ENCODE peak calls at places on chromosomes 4 and X, in eight cellular contexts. One of them, this sample, is unnamed.

GRCh38 chrX:21655901-21656586 is 2.1 kb downstream of the KLHL34 start:
- DNase-seq in WTC11: no peak
- DNase-seq in AG10803: no peak
- DNase-seq in MCF 10A: no peak
- DNase-seq in AG09319: no peak
- DNase-seq in sigmoid colon: no peak
- DNase-seq in right lobe of liver: no peak
- DNase-seq in AG04449: no peak
- DNase-seq in this sample: no peak

GRCh38 chr4:18128241-18128640 is 106.7 kb upstream of the LCORL start:
- DNase-seq in WTC11: no peak
- DNase-seq in AG10803: no peak
- DNase-seq in MCF 10A: no peak
- DNase-seq in AG09319: no peak
- DNase-seq in sigmoid colon: no peak
- DNase-seq in right lobe of liver: no peak
- DNase-seq in AG04449: no peak
- DNase-seq in this sample: no peak

GRCh38 chr4:628821-629635 is 3.7 kb downstream of the PDE6B start:
- DNase-seq in WTC11: peak; percentile 11
- DNase-seq in AG10803: no peak
- DNase-seq in MCF 10A: no peak
- DNase-seq in AG09319: no peak
- DNase-seq in sigmoid colon: no peak
- DNase-seq in right lobe of liver: no peak
- DNase-seq in AG04449: no peak
- DNase-seq in this sample: no peak

GRCh38 chr4:103074598-103075434 is 1.7 kb downstream of the SLC9B2 start:
- DNase-seq in WTC11: no peak
- DNase-seq in AG10803: peak; percentile 25
- DNase-seq in MCF 10A: peak; percentile 52
- DNase-seq in AG09319: no peak
- DNase-seq in sigmoid colon: no peak
- DNase-seq in right lobe of liver: no peak
- DNase-seq in AG04449: no peak
- DNase-seq in this sample: no peak

GRCh38 chr4:16642897-16643296 is 255.5 kb downstream of the LDB2 start:
- DNase-seq in WTC11: no peak
- DNase-seq in AG10803: no peak
- DNase-seq in MCF 10A: peak; percentile 32
- DNase-seq in AG09319: no peak
- DNase-seq in sigmoid colon: no peak
- DNase-seq in right lobe of liver: no peak
- DNase-seq in AG04449: no peak
- DNase-seq in this sample: no peak

GRCh38 chrX:107025538-107025937 is 25.5 kb upstream of the MORC4 start:
- DNase-seq in WTC11: no peak
- DNase-seq in AG10803: peak; percentile 23
- DNase-seq in MCF 10A: peak; percentile 50
- DNase-seq in AG09319: no peak
- DNase-seq in sigmoid colon: no peak
- DNase-seq in right lobe of liver: no peak
- DNase-seq in AG04449: no peak
- DNase-seq in this sample: no peak

GRCh38 chr4:110616162-110617062 is 6.5 kb downstream of the PITX2 start:
- DNase-seq in WTC11: peak; percentile 21
- DNase-seq in AG10803: no peak
- DNase-seq in MCF 10A: no peak
- DNase-seq in AG09319: no peak
- DNase-seq in sigmoid colon: no peak
- DNase-seq in right lobe of liver: no peak
- DNase-seq in AG04449: no peak
- DNase-seq in this sample: no peak

GRCh38 chrX:102934624-102935023 is 2.4 kb upstream of the RAB40AL start:
- DNase-seq in WTC11: peak; percentile 36
- DNase-seq in AG10803: peak; percentile 30
- DNase-seq in MCF 10A: peak; percentile 53
- DNase-seq in AG09319: no peak
- DNase-seq in sigmoid colon: no peak
- DNase-seq in right lobe of liver: no peak
- DNase-seq in AG04449: no peak
- DNase-seq in this sample: peak; percentile 12

GRCh38 chrX:119187298-119187697 is 48.8 kb upstream of the PGRMC1 start:
- DNase-seq in WTC11: no peak
- DNase-seq in AG10803: no peak
- DNase-seq in MCF 10A: no peak
- DNase-seq in AG09319: no peak
- DNase-seq in sigmoid colon: no peak
- DNase-seq in right lobe of liver: no peak
- DNase-seq in AG04449: no peak
- DNase-seq in this sample: no peak

GRCh38 chrX:129771266-129771995 is 8.3 kb upstream of the SASH3 start:
- DNase-seq in WTC11: no peak
- DNase-seq in AG10803: no peak
- DNase-seq in MCF 10A: no peak
- DNase-seq in AG09319: no peak
- DNase-seq in sigmoid colon: no peak
- DNase-seq in right lobe of liver: no peak
- DNase-seq in AG04449: no peak
- DNase-seq in this sample: no peak

GRCh38 chr4:55272102-55272501 is 73.9 kb upstream of the SRD5A3 start:
- DNase-seq in WTC11: no peak
- DNase-seq in AG10803: no peak
- DNase-seq in MCF 10A: no peak
- DNase-seq in AG09319: no peak
- DNase-seq in sigmoid colon: no peak
- DNase-seq in right lobe of liver: no peak
- DNase-seq in AG04449: no peak
- DNase-seq in this sample: no peak

GRCh38 chrX:48794993-48795501 is 6.8 kb upstream of the HDAC6 start:
- DNase-seq in WTC11: no peak
- DNase-seq in AG10803: peak; percentile 84
- DNase-seq in MCF 10A: peak; percentile 56
- DNase-seq in AG09319: peak; percentile 5
- DNase-seq in sigmoid colon: no peak
- DNase-seq in right lobe of liver: no peak
- DNase-seq in AG04449: peak; percentile 10
- DNase-seq in this sample: no peak

GRCh38 chr4:66554844-66555243 is 884.6 kb upstream of the EPHA5 start:
- DNase-seq in WTC11: no peak
- DNase-seq in AG10803: no peak
- DNase-seq in MCF 10A: no peak
- DNase-seq in AG09319: no peak
- DNase-seq in sigmoid colon: no peak
- DNase-seq in right lobe of liver: no peak
- DNase-seq in AG04449: no peak
- DNase-seq in this sample: no peak

GRCh38 chr4:57905965-57906364 is 795.8 kb upstream of the IGFBP7 start:
- DNase-seq in WTC11: no peak
- DNase-seq in AG10803: no peak
- DNase-seq in MCF 10A: no peak
- DNase-seq in AG09319: no peak
- DNase-seq in sigmoid colon: no peak
- DNase-seq in right lobe of liver: no peak
- DNase-seq in AG04449: no peak
- DNase-seq in this sample: no peak

GRCh38 chrX:35101901-35102300 is 159.3 kb downstream of the FAM47B start:
- DNase-seq in WTC11: no peak
- DNase-seq in AG10803: no peak
- DNase-seq in MCF 10A: no peak
- DNase-seq in AG09319: no peak
- DNase-seq in sigmoid colon: no peak
- DNase-seq in right lobe of liver: no peak
- DNase-seq in AG04449: no peak
- DNase-seq in this sample: no peak

DNA sequence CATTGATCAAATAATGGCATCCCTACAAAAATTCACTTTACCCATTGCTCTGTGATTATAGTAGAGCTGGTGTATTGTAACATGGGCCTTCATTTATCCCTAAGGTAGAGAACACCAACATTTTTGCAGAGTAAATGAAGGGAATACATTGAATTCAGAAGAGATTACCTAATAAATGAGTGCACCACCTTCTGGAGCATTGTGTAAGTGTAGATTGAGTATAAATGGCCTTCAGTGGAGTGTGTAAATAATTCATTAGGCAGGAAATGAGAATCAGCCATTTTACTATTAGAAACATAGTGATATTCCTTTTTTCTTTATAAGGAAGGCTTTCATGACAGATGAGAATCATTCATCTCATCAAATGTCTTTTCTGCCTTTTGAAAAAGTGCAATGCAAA is 155.8 kb downstream of the FAM47B start:
- DNase-seq in WTC11: no peak
- DNase-seq in AG10803: peak; percentile 1
- DNase-seq in MCF 10A: peak; percentile 4
- DNase-seq in AG09319: no peak
- DNase-seq in sigmoid colon: no peak
- DNase-seq in right lobe of liver: no peak
- DNase-seq in AG04449: no peak
- DNase-seq in this sample: no peak
- TF ChIP-seq CTCF in WTC11: no peak
- TF ChIP-seq CTCF in AG10803: peak; percentile 19
- TF ChIP-seq CTCF in MCF 10A: no peak
- TF ChIP-seq CTCF in AG09319: no peak
- TF ChIP-seq CTCF in sigmoid colon: no peak
- TF ChIP-seq CTCF in right lobe of liver: no peak
- TF ChIP-seq CTCF in AG04449: no peak
- TF ChIP-seq CTCF in this sample: no peak

GRCh38 chr4:100722866-100723459 is 205.1 kb upstream of the EMCN start:
- DNase-seq in WTC11: no peak
- DNase-seq in AG10803: no peak
- DNase-seq in MCF 10A: no peak
- DNase-seq in AG09319: no peak
- DNase-seq in sigmoid colon: no peak
- DNase-seq in right lobe of liver: no peak
- DNase-seq in AG04449: no peak
- DNase-seq in this sample: no peak

GRCh38 chr4:100721077-100721476 is 203.3 kb upstream of the EMCN start:
- DNase-seq in WTC11: no peak
- DNase-seq in AG10803: no peak
- DNase-seq in MCF 10A: no peak
- DNase-seq in AG09319: no peak
- DNase-seq in sigmoid colon: no peak
- DNase-seq in right lobe of liver: no peak
- DNase-seq in AG04449: no peak
- DNase-seq in this sample: no peak

GRCh38 chr4:100716416-100716815 is 198.6 kb upstream of the EMCN start:
- DNase-seq in WTC11: no peak
- DNase-seq in AG10803: no peak
- DNase-seq in MCF 10A: no peak
- DNase-seq in AG09319: no peak
- DNase-seq in sigmoid colon: no peak
- DNase-seq in right lobe of liver: no peak
- DNase-seq in AG04449: no peak
- DNase-seq in this sample: no peak

GRCh38 chr4:100722133-100722532 is 204.3 kb upstream of the EMCN start:
- DNase-seq in WTC11: no peak
- DNase-seq in AG10803: no peak
- DNase-seq in MCF 10A: no peak
- DNase-seq in AG09319: no peak
- DNase-seq in sigmoid colon: no peak
- DNase-seq in right lobe of liver: no peak
- DNase-seq in AG04449: no peak
- DNase-seq in this sample: no peak

GRCh38 chr4:100721490-100721889 is 203.7 kb upstream of the EMCN start:
- DNase-seq in WTC11: no peak
- DNase-seq in AG10803: no peak
- DNase-seq in MCF 10A: no peak
- DNase-seq in AG09319: no peak
- DNase-seq in sigmoid colon: no peak
- DNase-seq in right lobe of liver: no peak
- DNase-seq in AG04449: no peak
- DNase-seq in this sample: no peak
- TF ChIP-seq CTCF in WTC11: no peak
- TF ChIP-seq CTCF in AG10803: no peak
- TF ChIP-seq CTCF in MCF 10A: no peak
- TF ChIP-seq CTCF in AG09319: no peak
- TF ChIP-seq CTCF in sigmoid colon: no peak
- TF ChIP-seq CTCF in right lobe of liver: no peak
- TF ChIP-seq CTCF in AG04449: no peak
- TF ChIP-seq CTCF in this sample: no peak

DNA sequence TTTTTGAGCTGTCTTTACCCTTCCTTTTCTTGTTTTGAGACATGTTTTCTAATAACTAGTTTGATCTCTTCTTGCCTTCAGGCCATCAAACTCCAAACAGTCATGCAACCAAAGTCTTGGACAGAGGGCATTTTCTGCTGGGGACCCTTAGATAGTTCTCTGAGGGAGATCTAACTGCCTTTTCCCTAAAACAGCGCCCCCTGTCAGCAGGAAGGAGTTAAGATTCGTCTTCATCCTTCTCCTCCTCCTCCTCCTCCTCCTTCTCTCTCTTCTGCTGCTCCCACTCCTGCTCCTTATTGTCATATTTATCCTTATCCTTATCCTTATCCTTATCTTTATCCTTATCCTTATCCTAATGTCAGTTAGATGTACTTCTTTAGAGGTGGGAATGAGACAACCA is 417.2 kb downstream of the TRAM1L1 start:
- DNase-seq in WTC11: peak; percentile 28
- DNase-seq in AG10803: no peak
- DNase-seq in MCF 10A: no peak
- DNase-seq in AG09319: no peak
- DNase-seq in sigmoid colon: no peak
- DNase-seq in right lobe of liver: no peak
- DNase-seq in AG04449: no peak
- DNase-seq in this sample: no peak
- TF ChIP-seq CTCF in WTC11: peak; percentile 55
- TF ChIP-seq CTCF in AG10803: no peak
- TF ChIP-seq CTCF in MCF 10A: peak; percentile 15
- TF ChIP-seq CTCF in AG09319: no peak
- TF ChIP-seq CTCF in sigmoid colon: no peak
- TF ChIP-seq CTCF in right lobe of liver: no peak
- TF ChIP-seq CTCF in AG04449: no peak
- TF ChIP-seq CTCF in this sample: peak; percentile 21

GRCh38 chr4:89997171-89997704 is 102.6 kb downstream of the MMRN1 start:
- DNase-seq in WTC11: no peak
- DNase-seq in AG10803: no peak
- DNase-seq in MCF 10A: no peak
- DNase-seq in AG09319: no peak
- DNase-seq in sigmoid colon: no peak
- DNase-seq in right lobe of liver: no peak
- DNase-seq in AG04449: no peak
- DNase-seq in this sample: no peak

GRCh38 chr4:89995006-89995405 is 100.4 kb downstream of the MMRN1 start:
- DNase-seq in WTC11: no peak
- DNase-seq in AG10803: no peak
- DNase-seq in MCF 10A: no peak
- DNase-seq in AG09319: no peak
- DNase-seq in sigmoid colon: no peak
- DNase-seq in right lobe of liver: no peak
- DNase-seq in AG04449: no peak
- DNase-seq in this sample: no peak

GRCh38 chr4:89995824-89996223 is 101.2 kb downstream of the MMRN1 start:
- DNase-seq in WTC11: no peak
- DNase-seq in AG10803: no peak
- DNase-seq in MCF 10A: no peak
- DNase-seq in AG09319: no peak
- DNase-seq in sigmoid colon: no peak
- DNase-seq in right lobe of liver: no peak
- DNase-seq in AG04449: no peak
- DNase-seq in this sample: no peak

GRCh38 chr4:90000995-90001394 is 106.3 kb downstream of the MMRN1 start:
- DNase-seq in WTC11: no peak
- DNase-seq in AG10803: no peak
- DNase-seq in MCF 10A: no peak
- DNase-seq in AG09319: no peak
- DNase-seq in sigmoid colon: no peak
- DNase-seq in right lobe of liver: no peak
- DNase-seq in AG04449: no peak
- DNase-seq in this sample: no peak

GRCh38 chr4:89998350-89999098 is 103.9 kb downstream of the MMRN1 start:
- DNase-seq in WTC11: no peak
- DNase-seq in AG10803: no peak
- DNase-seq in MCF 10A: no peak
- DNase-seq in AG09319: no peak
- DNase-seq in sigmoid colon: no peak
- DNase-seq in right lobe of liver: no peak
- DNase-seq in AG04449: no peak
- DNase-seq in this sample: no peak
- TF ChIP-seq CTCF in WTC11: no peak
- TF ChIP-seq CTCF in AG10803: no peak
- TF ChIP-seq CTCF in MCF 10A: no peak
- TF ChIP-seq CTCF in AG09319: no peak
- TF ChIP-seq CTCF in sigmoid colon: no peak
- TF ChIP-seq CTCF in right lobe of liver: no peak
- TF ChIP-seq CTCF in AG04449: no peak
- TF ChIP-seq CTCF in this sample: no peak